ENCODE peak calls at places on chromosome 1, in seven cellular contexts. V is mammary epithelial cell; O is G401; D is activated T-helper 1 cell treated with anti-CD3 and anti-CD28 coated beads, Interleukin-2, amount 50 U/mL, for 16 hours; L is stimulated activated CD8-positive, alpha-beta memory T cell treated with anti-CD3 and anti-CD28 coated beads, Interleukin-7, amount 100 ng/mL, for 1 hour; W is activated gamma-delta T cell treated with Interleukin-2 at 50 U/mL for 16 hours; G is stimulated activated CD4-positive, alpha-beta T cell treated with anti-CD3 and anti-CD28 coated beads, Interleukin-1b, Interleukin-23, amount 100 ng/mL, for 24 hours. C is an unnamed sample.

GRCh38 chr1:56389813-56390539 is 189.4 kb downstream of the PLPP3 start:
- DNase-seq in D (no peak), O (no peak), L (no peak), G (no peak), W (no peak), V (no peak), C (peak)

GRCh38 chr1:18464665-18465050 is 16.1 kb upstream of the KLHDC7A start:
- DNase-seq in L (no peak), G (no peak), O (no peak), V (no peak), D (no peak), W (no peak), C (no peak)

GRCh38 chr1:153023109-153023508 is 7.9 kb upstream of the SPRR1B start:
- DNase-seq in D (no peak), O (no peak), G (no peak), V (no peak), L (no peak), W (no peak), C (no peak)

GRCh38 chr1:229557214-229557850 is 1.2 kb downstream of the ABCB10 start:
- DNase-seq in G (no peak), O (no peak), D (no peak), V (no peak), W (no peak), L (no peak), C (no peak)

GRCh38 chr1:226310123-226310540 is 1.2 kb upstream of the LIN9 start:
- DNase-seq in L (no peak), V (no peak), O (no peak), G (no peak), D (no peak), W (no peak), C (no peak)

GRCh38 chr1:26336477-26337205 is 17.3 kb downstream of the CRYBG2 start:
- DNase-seq in L (peak), G (peak), W (peak), V (peak), D (peak), O (peak), C (peak)

GRCh38 chr1:37890378-37891014 is 31.1 kb upstream of the MTF1 start:
- DNase-seq in V (peak), D (no peak), G (no peak), W (no peak), L (no peak), O (peak), C (peak)

GRCh38 chr1:231931846-231932454 is 305.4 kb downstream of the DISC1 start:
- DNase-seq in W (no peak), G (no peak), D (no peak), L (no peak), V (no peak), O (no peak), C (peak)

GRCh38 chr1:46547481-46548383 is 3.7 kb downstream of the KNCN start:
- DNase-seq in V (peak), W (no peak), G (no peak), O (peak), L (no peak), D (no peak), C (peak)

GRCh38 chr1:42951588-42951987 is 7.1 kb downstream of the SLC2A1 start:
- DNase-seq in D (no peak), L (no peak), O (no peak), V (no peak), W (no peak), G (no peak), C (no peak)

GRCh38 chr1:118093017-118093416 is 92.0 kb downstream of the SPAG17 start:
- DNase-seq in W (no peak), O (no peak), L (no peak), D (no peak), V (no peak), G (no peak), C (no peak)

GRCh38 chr1:161192476-161193465 is 6.1 kb downstream of the ADAMTS4 start:
- DNase-seq in G (peak), V (peak), W (peak), O (peak), L (no peak), D (peak), C (peak)

GRCh38 chr1:165753934-165754333 is 14.7 kb downstream of the TMCO1 start:
- DNase-seq in W (no peak), D (no peak), V (no peak), G (no peak), O (no peak), L (no peak), C (no peak)

GRCh38 chr1:155079487-155080249 is 1.0 kb downstream of the EFNA3 start:
- DNase-seq in G (no peak), V (no peak), O (no peak), D (no peak), W (no peak), L (no peak), C (no peak)